ENCODE peak calls at places on chromosome 14, in seven cellular contexts. W is NCI-H2081; F is activated naive CD8-positive, alpha-beta T cell treated with anti-CD3 and anti-CD28 coated beads, Interleukin-2, amount 50 U/mL, for 24 hours; O is M059J; X is HCT116; I is naive B cell; J is foreskin fibroblast. Y is an unnamed sample.

GRCh38 chr14:50121506-50121905 is 5.1 kb upstream of the VCPKMT start:
- DNase-seq in W (peak; percentile 30), F (no peak), O (no peak), X (no peak), I (no peak), J (no peak), Y (no peak)

GRCh38 chr14:102775855-102776760 is 1.1 kb upstream of the TRAF3 start:
- DNase-seq in W (no peak), F (peak; percentile 19), O (peak; percentile 73), X (no peak), I (no peak), J (peak; percentile 80), Y (no peak)

GRCh38 chr14:37550511-37550910 is 44.5 kb downstream of the FOXA1 start:
- DNase-seq in W (peak; percentile 54), F (no peak), O (peak; percentile 2), X (no peak), I (no peak), J (peak; percentile 26), Y (no peak)

GRCh38 chr14:81219210-81219820 is 1.4 kb downstream of the GTF2A1 start:
- DNase-seq in W (peak; percentile 98), F (peak; percentile 79), O (peak; percentile 95), X (peak; percentile 93), I (peak; percentile 90), J (peak; percentile 98), Y (peak; percentile 97)

GRCh38 chr14:94115068-94115591 is 4.6 kb downstream of the IFI27 start:
- DNase-seq in W (no peak), F (no peak), O (peak; percentile 42), X (no peak), I (no peak), J (peak; percentile 40), Y (no peak)

GRCh38 chr14:58299665-58300202 is 1.4 kb downstream of the ARID4A start:
- DNase-seq in W (no peak), F (peak; percentile 14), O (peak; percentile 14), X (no peak), I (peak; percentile 12), J (peak; percentile 24), Y (no peak)

GRCh38 chr14:79842270-79842669 is 369.0 kb downstream of the DIO2 start:
- DNase-seq in W (no peak), F (no peak), O (peak; percentile 77), X (no peak), I (no peak), J (peak; percentile 67), Y (no peak)

GRCh38 chr14:50679674-50680073 is 11.6 kb upstream of the SAV1 start:
- DNase-seq in W (peak; percentile 47), F (no peak), O (no peak), X (no peak), I (no peak), J (no peak), Y (no peak)

GRCh38 chr14:90505531-90505930 is 108.7 kb downstream of the CALM1 start:
- DNase-seq in W (no peak), F (no peak), O (no peak), X (no peak), I (no peak), J (no peak), Y (no peak)

GRCh38 chr14:61988240-61988639 is 226.0 kb downstream of the SNAPC1 start:
- DNase-seq in W (no peak), F (no peak), O (no peak), X (no peak), I (no peak), J (no peak), Y (no peak)

GRCh38 chr14:96235426-96235825 is 20.6 kb upstream of the BDKRB1 start:
- DNase-seq in W (no peak), F (no peak), O (no peak), X (no peak), I (no peak), J (no peak), Y (no peak)

GRCh38 chr14:74702293-74702692 is 10.6 kb downstream of the AREL1 start:
- DNase-seq in W (no peak), F (no peak), O (peak; percentile 6), X (no peak), I (no peak), J (no peak), Y (no peak)

GRCh38 chr14:73262427-73263183 is 25.3 kb downstream of the PAPLN start:
- DNase-seq in W (no peak), F (no peak), O (no peak), X (no peak), I (no peak), J (no peak), Y (no peak)

GRCh38 chr14:105419305-105420091 is at the start of gene MTA1:
- DNase-seq in W (peak; percentile 65), F (peak; percentile 61), O (peak; percentile 18), X (no peak), I (peak; percentile 48), J (peak; percentile 73), Y (no peak)

GRCh38 chr14:100660498-100661339 is 66.0 kb upstream of the DLK1 start:
- DNase-seq in W (no peak), F (no peak), O (no peak), X (peak; percentile 47), I (no peak), J (peak; percentile 50), Y (no peak)